ENCODE peak calls at places on chromosomes 4 and X, in six cellular contexts. G is adrenal gland; K is heart left ventricle; O is hepatocyte; Z is fibroblast of lung; Y is CD8-positive, alpha-beta memory T cell. D is an unnamed sample. For H3K4me1, the result is how much of the 10 kb centered on the place peaks cover.

GRCh38 chr4:83890231-83890630 is 354.3 kb downstream of the GPAT3 start:
- DNase-seq in G (no peak), Z (no peak), Y (no peak), O (no peak), K (no peak), D (no peak)

GRCh38 chrX:33194876-33195433 is 16.4 kb downstream of the DMD start:
- DNase-seq in K (no peak), Z (peak), Y (no peak), G (no peak), O (no peak), D (no peak)

GRCh38 chrX:140661657-140662056 is 47.9 kb upstream of the LINC00632 start:
- DNase-seq in G (no peak), K (no peak), Z (peak), O (no peak), Y (no peak), D (no peak)

GRCh38 chr4:91243132-91243531 is 1060.6 kb upstream of the GRID2 start:
- DNase-seq in G (peak), O (peak), Z (peak), Y (no peak), K (peak), D (no peak)

GRCh38 chr4:151031831-151032605 is 16.9 kb upstream of the LRBA start:
- DNase-seq in K (no peak), Y (no peak), Z (peak), O (no peak), G (no peak), D (no peak)

GRCh38 chr4:162497564-162498167 is 333.9 kb upstream of the FSTL5 start:
- DNase-seq in Y (no peak), G (no peak), Z (peak), K (no peak), O (peak), D (no peak)

GRCh38 chr4:71501992-71502391 is 163.2 kb downstream of the SLC4A4 start:
- DNase-seq in G (no peak), Y (no peak), K (peak), O (no peak), Z (no peak), D (no peak)

GRCh38 chrX:42978655-42979379 is 200.9 kb upstream of the PPP1R2C start:
- DNase-seq in G (no peak), Z (no peak), K (no peak), O (no peak), Y (no peak), D (no peak)

GRCh38 chr4:109005523-109005922 is 242.7 kb upstream of the ETNPPL start:
- DNase-seq in K (no peak), Y (no peak), G (no peak), Z (peak), O (no peak), D (no peak)

GRCh38 chr4:78336093-78336943 is 215.3 kb upstream of the ANXA3 start:
- DNase-seq in O (peak), G (no peak), K (no peak), Z (peak), Y (no peak), D (no peak)

GRCh38 chrX:15170927-15171326 is 99.0 kb downstream of the ASB9 start:
- DNase-seq in G (no peak), Z (no peak), O (no peak), Y (no peak), K (no peak), D (no peak)

GRCh38 chr4:98510757-98511517 is 147.5 kb downstream of the TSPAN5 start:
- DNase-seq in K (no peak), Z (peak), G (no peak), O (no peak), Y (no peak), D (no peak)

GRCh38 chr4:42519803-42520417 is 122.6 kb downstream of the SHISA3 start:
- DNase-seq in Y (no peak), K (no peak), G (peak), Z (peak), O (peak), D (no peak)

GRCh38 chr4:125200556-125200955 is 114.2 kb upstream of the FAT4 start:
- DNase-seq in K (no peak), Z (no peak), O (no peak), G (no peak), Y (no peak), D (no peak)

GRCh38 chr4:81164623-81165416 is 50.2 kb downstream of the PRKG2 start:
- DNase-seq in G (no peak), Y (no peak), K (no peak), Z (peak), O (peak), D (no peak)

GRCh38 chrX:39283239-39283638 is 482.0 kb downstream of the MID1IP1 start:
- DNase-seq in Y (no peak), K (no peak), Z (no peak), G (no peak), O (no peak), D (no peak)

GRCh38 chr4:87009095-87009648 is 74.4 kb downstream of the AFF1 start:
- DNase-seq in G (no peak), K (no peak), Z (no peak), Y (no peak), O (no peak), D (no peak)

GRCh38 chr4:39020130-39020529 is 12.1 kb downstream of the TMEM156 start:
- DNase-seq in O (no peak), G (no peak), Y (no peak), K (no peak), Z (no peak), D (no peak)

GRCh38 chrX:9851890-9852289 is 65.7 kb downstream of the SHROOM2 start:
- DNase-seq in O (no peak), Z (no peak), K (no peak), G (no peak), Y (no peak), D (no peak)

GRCh38 chrX:48474127-48474526 is 1.9 kb upstream of the FTSJ1 start:
- DNase-seq in K (no peak), Z (peak), Y (no peak), O (no peak), G (no peak), D (no peak)

GRCh38 chr4:148926861-148927260 is 484.6 kb upstream of the NR3C2 start:
- DNase-seq in Y (no peak), Z (peak), K (peak), G (no peak), O (peak), D (no peak)

GRCh38 chrX:102959471-102959870 is 22.4 kb downstream of the RAB40AL start:
- DNase-seq in Z (peak), Y (no peak), G (no peak), K (no peak), O (no peak), D (no peak)

GRCh38 chr4:184746532-184746870 is 12.6 kb upstream of the CENPU start:
- DNase-seq in O (peak), Y (no peak), G (no peak), Z (peak), K (no peak), D (no peak)

DNA sequence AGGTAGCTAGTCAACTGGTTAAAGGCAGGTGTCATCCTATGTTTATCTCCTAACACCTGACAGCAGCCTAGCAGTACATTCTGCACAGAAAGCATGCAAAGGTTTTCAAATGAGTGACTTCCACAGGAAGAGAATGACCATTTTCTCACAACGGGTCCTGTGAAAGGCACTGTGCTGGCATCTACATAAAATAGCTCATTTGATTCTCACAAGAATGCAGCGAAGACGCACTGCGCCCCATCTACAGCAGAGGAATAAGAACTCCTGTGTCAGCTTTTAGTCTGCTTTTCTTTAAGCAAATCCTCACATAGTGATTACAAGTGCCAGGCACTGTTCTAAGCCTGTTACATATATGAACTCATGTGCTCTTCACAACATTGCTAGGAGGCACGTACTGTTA is 62.5 kb downstream of the AFAP1 start:
- DNase-seq in Y (no peak), K (no peak), Z (no peak), O (no peak), G (no peak), D (no peak)
- H3K4me1 ChIP-seq in Y (under half), K (under half), Z (under half), O (under half), G (under half), D (under half)

DNA sequence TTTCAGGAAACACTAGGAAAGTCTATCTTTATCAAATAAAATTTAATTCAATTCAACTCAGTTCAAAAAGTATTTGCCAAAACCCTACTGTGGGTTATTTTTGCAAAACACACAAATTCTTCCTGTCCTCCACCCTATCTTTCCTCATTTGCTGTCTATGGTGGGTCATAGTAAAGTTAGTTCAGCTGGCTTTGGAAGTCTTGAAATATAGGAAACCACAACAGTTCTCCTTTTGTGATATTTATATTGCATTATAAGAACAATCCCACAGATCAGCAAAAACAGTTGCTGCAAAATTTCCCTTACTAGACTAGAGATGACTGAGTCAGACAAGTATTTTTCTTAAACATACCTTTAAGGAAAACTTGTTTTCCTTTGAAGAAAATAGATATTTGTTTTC is 22.2 kb downstream of the CYBB start:
- DNase-seq in Y (no peak), K (no peak), O (no peak), Z (no peak), G (no peak), D (no peak)
- H3K4me1 ChIP-seq in Y (under half), K (under half), O (under half), Z (under half), G (under half), D (under half)

GRCh38 chr4:26150948-26151347 is 169.9 kb upstream of the RBPJ start:
- DNase-seq in Y (no peak), O (no peak), K (no peak), G (no peak), Z (peak), D (no peak)
- H3K4me1 ChIP-seq in Y (under half), O (under half), K (under half), G (under half), Z (under half), D (under half)

GRCh38 chr4:16466581-16466980 is 240.3 kb upstream of the TAPT1 start:
- DNase-seq in Y (no peak), O (no peak), K (no peak), Z (no peak), G (no peak), D (no peak)
- H3K4me1 ChIP-seq in Y (under half), O (under half), K (under half), Z (under half), G (under half), D (under half)

GRCh38 chr4:1756893-1757779 is 35.8 kb downstream of the TACC3 start:
- DNase-seq in O (no peak), Y (no peak), Z (no peak), K (no peak), G (no peak), D (no peak)
- H3K4me1 ChIP-seq in O (under half), Y (under half), Z (under half), K (under half), G (under half), D (under half)

DNA sequence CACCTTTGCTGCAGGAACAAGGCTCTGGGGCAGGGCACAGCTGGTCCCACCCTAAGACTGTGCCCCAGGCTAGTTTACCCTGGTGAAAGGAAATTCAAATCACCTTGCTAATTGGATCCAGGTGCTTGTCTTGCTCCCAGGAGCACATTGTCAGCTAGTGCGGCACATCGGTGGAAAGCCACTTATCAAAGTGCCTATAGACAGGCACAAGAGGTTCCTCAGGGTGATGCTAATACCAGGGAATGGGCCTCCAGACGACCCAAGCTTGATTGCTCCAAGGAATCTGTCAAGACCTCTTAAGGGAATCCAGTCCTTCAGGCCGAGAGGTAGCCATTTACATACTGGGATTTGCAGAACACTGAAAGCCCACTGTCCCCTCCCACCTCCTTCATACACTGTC is 64.5 kb upstream of the PRPS1 start:
- DNase-seq in Z (no peak), O (no peak), G (no peak), Y (no peak), K (no peak), D (no peak)
- H3K4me1 ChIP-seq in Z (under half), O (under half), G (under half), Y (under half), K (under half), D (under half)

DNA sequence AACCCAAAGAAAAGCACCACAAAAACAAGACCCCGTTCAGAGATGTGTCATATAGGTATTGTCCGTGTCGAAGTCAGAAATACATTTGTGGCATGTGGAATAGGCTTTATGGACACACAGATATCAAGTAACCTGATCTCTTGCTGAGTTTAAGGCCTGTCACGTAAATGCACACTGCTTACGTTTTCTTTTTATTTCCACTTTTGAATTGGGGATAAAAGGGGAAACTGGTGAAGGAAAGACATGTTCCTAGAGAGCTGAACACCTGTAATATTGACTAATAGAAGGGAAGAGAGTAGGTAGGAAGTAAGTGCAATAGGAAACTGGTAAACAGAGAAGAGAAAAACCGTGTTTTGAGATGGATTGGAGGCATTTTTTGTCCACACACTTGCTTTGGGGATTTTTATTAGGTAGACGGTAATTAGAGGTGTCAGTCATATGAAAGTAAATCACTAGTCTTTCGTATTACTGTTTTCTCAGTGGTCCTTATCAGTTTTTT is 24.9 kb downstream of the TMEM131L start:
- DNase-seq in K (no peak), G (no peak), Z (no peak), O (no peak), Y (no peak), D (no peak)
- H3K4me1 ChIP-seq in K (under half), G (under half), Z (under half), O (under half), Y (half or more), D (under half)

DNA sequence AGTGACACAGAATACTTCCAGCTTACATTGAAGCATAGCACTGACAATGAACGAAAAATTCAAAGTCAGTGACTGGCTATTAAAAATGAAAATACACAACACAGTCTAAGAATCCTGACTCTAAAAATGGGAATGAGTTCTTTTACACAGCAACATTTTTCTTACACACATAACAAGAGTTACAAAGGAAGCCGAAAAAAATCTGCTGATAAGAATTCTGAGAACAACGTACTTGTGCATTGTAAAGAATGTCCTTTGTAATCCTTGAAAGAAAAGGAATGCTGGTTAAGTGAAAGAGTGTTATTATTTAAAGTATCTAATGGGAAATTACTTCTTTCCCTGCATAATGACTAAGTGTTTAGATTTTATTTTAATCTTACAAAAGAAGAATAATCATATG is 199.4 kb downstream of the PRDM5 start:
- DNase-seq in Y (no peak), Z (no peak), K (no peak), G (no peak), O (no peak), D (no peak)
- H3K4me1 ChIP-seq in Y (under half), Z (under half), K (under half), G (under half), O (under half), D (under half)